ENCODE peak calls at places on chromosomes 7 and 10, in five cellular contexts. One of them, this sample, is unnamed.

GRCh38 chr7:2002561-2003450 is 229.9 kb downstream of the MAD1L1 start:
- DNase-seq in H54: no peak
- DNase-seq in AG08395: no peak
- DNase-seq in T47D: no peak
- DNase-seq in omental fat pad: no peak
- DNase-seq in this sample: no peak

GRCh38 chr7:47792521-47793121 is 155.6 kb downstream of the PKD1L1 start:
- DNase-seq in H54: no peak
- DNase-seq in AG08395: no peak
- DNase-seq in T47D: no peak
- DNase-seq in omental fat pad: no peak
- DNase-seq in this sample: no peak

GRCh38 chr10:7988985-7989384 is 65.5 kb upstream of the GATA3 start:
- DNase-seq in H54: no peak
- DNase-seq in AG08395: no peak
- DNase-seq in T47D: no peak
- DNase-seq in omental fat pad: no peak
- DNase-seq in this sample: no peak

GRCh38 chr10:59904431-59905065 is 1.8 kb downstream of the CCDC6 start:
- DNase-seq in H54: no peak
- DNase-seq in AG08395: no peak
- DNase-seq in T47D: no peak
- DNase-seq in omental fat pad: no peak
- DNase-seq in this sample: no peak

GRCh38 chr7:101757879-101758278 is 59.5 kb upstream of the CUX1 start:
- DNase-seq in H54: no peak
- DNase-seq in AG08395: no peak
- DNase-seq in T47D: no peak
- DNase-seq in omental fat pad: no peak
- DNase-seq in this sample: no peak

GRCh38 chr10:110447886-110448285 is 49.8 kb upstream of the DUSP5 start:
- DNase-seq in H54: no peak
- DNase-seq in AG08395: no peak
- DNase-seq in T47D: no peak
- DNase-seq in omental fat pad: no peak
- DNase-seq in this sample: no peak

GRCh38 chr10:47243356-47243755 is 56.6 kb upstream of the GDF10 start:
- DNase-seq in H54: no peak
- DNase-seq in AG08395: no peak
- DNase-seq in T47D: no peak
- DNase-seq in omental fat pad: no peak
- DNase-seq in this sample: no peak

GRCh38 chr7:83306487-83306886 is 143.8 kb upstream of the PCLO start:
- DNase-seq in H54: no peak
- DNase-seq in AG08395: no peak
- DNase-seq in T47D: no peak
- DNase-seq in omental fat pad: no peak
- DNase-seq in this sample: no peak

GRCh38 chr10:6492896-6493295 is 87.2 kb downstream of the PRKCQ start:
- DNase-seq in H54: no peak
- DNase-seq in AG08395: no peak
- DNase-seq in T47D: no peak
- DNase-seq in omental fat pad: no peak
- DNase-seq in this sample: no peak

GRCh38 chr7:645606-646005 is 80.9 kb upstream of the DNAAF5 start:
- DNase-seq in H54: no peak
- DNase-seq in AG08395: no peak
- DNase-seq in T47D: no peak
- DNase-seq in omental fat pad: no peak
- DNase-seq in this sample: no peak

GRCh38 chr10:13949844-13950542 is 363.2 kb downstream of the PRPF18 start:
- DNase-seq in H54: peak; percentile 26
- DNase-seq in AG08395: peak; percentile 76
- DNase-seq in T47D: no peak
- DNase-seq in omental fat pad: no peak
- DNase-seq in this sample: no peak